ENCODE peak calls at places on chromosome 5, in four cellular contexts. I is MM.1S, E is fibroblast of lung, N is IMR-90. C is an unnamed sample.
A peak's percentile ranks its signal among the peaks of the same experiment; 100 is the strongest.

GRCh38 chr5:97094579-97095317 is 47.7 kb downstream of the LIX1 start:
- DNase-seq in I (peak; percentile 69), E (no peak), N (no peak), C (no peak)

GRCh38 chr5:96876292-96876850 is at the start of gene ERAP2:
- DNase-seq in I (peak; percentile 90), E (peak; percentile 74), N (peak; percentile 52), C (peak; percentile 59)

GRCh38 chr5:124655943-124656459 is 90.4 kb downstream of the ZNF608 start:
- DNase-seq in I (no peak), E (peak; percentile 90), N (peak; percentile 94), C (peak; percentile 87)

GRCh38 chr5:18652404-18653215 is 1018.4 kb downstream of the TAF11L14 start:
- DNase-seq in I (no peak), E (no peak), N (no peak), C (no peak)

GRCh38 chr5:7763621-7764072 is 87.3 kb downstream of the CFAP90 start:
- DNase-seq in I (no peak), E (no peak), N (no peak), C (no peak)

GRCh38 chr5:81773574-81773973 is 22.7 kb upstream of the SSBP2 start:
- DNase-seq in I (peak; percentile 38), E (no peak), N (no peak), C (no peak)

GRCh38 chr5:113204525-113205161 is 228.0 kb downstream of the DCP2 start:
- DNase-seq in I (no peak), E (peak; percentile 71), N (peak; percentile 64), C (peak; percentile 46)

GRCh38 chr5:21739096-21739495 is 1114.0 kb downstream of the CDH12 start:
- DNase-seq in I (no peak), E (no peak), N (no peak), C (no peak)

GRCh38 chr5:147576646-147577535 is 67.0 kb upstream of the DPYSL3 start:
- DNase-seq in I (peak; percentile 66), E (peak; percentile 42), N (peak; percentile 29), C (peak; percentile 77)

GRCh38 chr5:79901631-79902030 is 89.4 kb downstream of the MTX3 start:
- DNase-seq in I (no peak), E (no peak), N (no peak), C (no peak)

GRCh38 chr5:175746851-175747250 is 89.0 kb downstream of the HRH2 start:
- DNase-seq in I (no peak), E (peak; percentile 3), N (peak; percentile 15), C (peak; percentile 25)

GRCh38 chr5:177495243-177496060 is 2.0 kb downstream of the PDLIM7 start:
- DNase-seq in I (no peak), E (peak; percentile 96), N (peak; percentile 88), C (peak; percentile 31)

GRCh38 chr5:127492854-127493738 is 24.3 kb upstream of the PRRC1 start:
- DNase-seq in I (peak; percentile 57), E (peak; percentile 72), N (peak; percentile 36), C (peak; percentile 48)

GRCh38 chr5:1855075-1855474 is 27.6 kb downstream of the IRX4 start:
- DNase-seq in I (no peak), E (no peak), N (no peak), C (no peak)

DNA sequence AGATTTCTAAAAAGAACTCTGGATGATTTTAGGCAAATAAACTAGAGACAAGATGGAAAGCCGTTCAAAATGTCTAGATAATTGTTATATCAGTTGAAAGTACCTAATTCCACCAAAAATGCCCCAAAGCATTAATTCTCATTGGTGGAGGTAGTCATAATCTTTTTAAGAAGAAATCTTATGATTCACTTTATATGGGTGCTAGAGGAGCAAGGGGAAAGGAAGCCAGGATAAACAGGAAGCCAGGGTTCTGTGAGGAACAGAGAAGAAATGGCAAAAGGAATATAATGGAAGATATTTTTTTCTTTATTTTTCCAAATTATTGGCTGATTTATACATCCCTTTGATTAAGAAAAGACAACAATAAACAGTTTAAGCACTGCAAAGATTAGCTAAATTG is 7.8 kb downstream of the YIPF5 start:
- DNase-seq in I (no peak), E (no peak), N (peak; percentile 41), C (no peak)
- H3K4me2 ChIP-seq in I (no peak overlapping the region), E (no peak overlapping the region), N (no peak overlapping the region), C (no peak overlapping the region)

GRCh38 chr5:15538516-15538915 is 38.5 kb downstream of the FBXL7 start:
- DNase-seq in I (no peak), E (no peak), N (no peak), C (no peak)

GRCh38 chr5:15533124-15533893 is 33.3 kb downstream of the FBXL7 start:
- DNase-seq in I (no peak), E (peak; percentile 39), N (peak; percentile 55), C (no peak)

GRCh38 chr5:15539951-15540350 is 40.0 kb downstream of the FBXL7 start:
- DNase-seq in I (no peak), E (no peak), N (peak; percentile 16), C (no peak)

DNA sequence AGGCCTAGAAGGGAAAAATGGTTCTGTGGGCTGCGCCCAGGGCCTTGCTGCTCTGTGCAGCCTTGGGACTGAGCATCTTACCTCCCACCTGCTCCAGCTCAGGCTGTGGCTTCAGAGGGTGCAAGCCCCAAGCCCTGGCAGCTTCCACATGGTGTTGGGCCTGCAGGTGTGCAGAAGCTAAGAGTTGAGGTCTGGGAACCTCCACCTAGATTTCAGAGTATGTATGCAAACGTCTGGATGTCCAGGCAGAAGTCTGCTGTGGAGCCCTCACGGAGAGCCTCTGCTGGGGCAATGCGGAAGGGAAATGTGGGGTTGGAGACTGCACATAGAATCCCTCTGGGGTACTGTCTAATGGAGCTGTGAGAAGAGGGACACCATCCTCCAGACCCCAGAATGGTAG is 36.0 kb downstream of the FBXL7 start:
- DNase-seq in I (no peak), E (no peak), N (no peak), C (no peak)
- H3K4me1 ChIP-seq in I (no peaks in the 10 kb centered on the region), E (peaks cover 6% of the 10 kb centered on the region), N (peaks cover 8% of the 10 kb centered on the region), C (no peaks in the 10 kb centered on the region)

GRCh38 chr5:138582959-138583358 is 7.8 kb upstream of the HSPA9 start:
- DNase-seq in I (no peak), E (no peak), N (no peak), C (no peak)

GRCh38 chr5:138588013-138588788 is 13.0 kb upstream of the HSPA9 start:
- DNase-seq in I (no peak), E (no peak), N (no peak), C (no peak)

GRCh38 chr5:138580777-138581176 is 5.6 kb upstream of the HSPA9 start:
- DNase-seq in I (no peak), E (no peak), N (no peak), C (no peak)

GRCh38 chr5:138583984-138584637 is 8.9 kb upstream of the HSPA9 start:
- DNase-seq in I (no peak), E (no peak), N (no peak), C (no peak)

DNA sequence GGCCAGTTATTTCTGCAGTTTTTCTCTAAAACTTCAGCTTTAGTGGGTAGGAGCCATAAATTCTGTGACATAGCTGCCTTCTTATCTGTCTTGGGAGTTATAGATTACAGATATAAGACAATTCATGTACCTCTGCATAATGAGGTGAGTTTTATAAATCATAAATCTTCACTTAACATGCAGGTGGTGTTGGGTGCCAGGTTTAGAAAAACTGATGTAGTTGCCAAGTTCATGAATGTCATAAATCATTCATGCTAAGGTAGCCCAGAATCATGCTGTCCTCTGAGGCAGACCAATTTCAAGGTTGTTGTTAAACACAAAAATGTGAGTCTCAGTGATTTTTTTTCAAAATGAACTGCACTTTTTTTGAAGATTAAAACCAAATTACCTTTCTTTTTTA is 10.0 kb upstream of the HSPA9 start:
- DNase-seq in I (no peak), E (no peak), N (no peak), C (no peak)
- H3K4me2 ChIP-seq in I (no peak overlapping the region), E (no peak overlapping the region), N (no peak overlapping the region), C (no peak overlapping the region)

DNA sequence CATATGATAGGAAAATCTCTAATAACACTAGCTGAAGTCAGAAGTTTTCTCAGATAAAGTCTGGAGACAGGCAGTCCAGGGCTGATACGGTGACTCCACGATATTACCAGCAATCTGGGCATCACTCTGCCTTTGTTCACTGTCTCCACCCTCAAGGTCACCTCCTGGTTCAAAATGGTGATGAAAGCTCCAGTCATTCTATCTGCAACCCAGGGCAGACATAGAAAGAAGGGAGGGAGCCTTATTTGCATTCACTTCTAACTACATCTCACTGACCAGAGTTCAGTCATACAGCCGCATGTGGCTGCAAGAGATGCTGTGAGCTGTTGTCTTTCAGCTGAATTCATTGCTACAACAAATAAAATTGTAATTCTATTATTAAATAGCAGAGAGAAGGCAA is 22.5 kb upstream of the GPR151 start:
- DNase-seq in I (no peak), E (no peak), N (no peak), C (no peak)
- H3K4me1 ChIP-seq in I (no peaks in the 10 kb centered on the region), E (no peaks in the 10 kb centered on the region), N (no peaks in the 10 kb centered on the region), C (peaks cover 8% of the 10 kb centered on the region)

GRCh38 chr5:140181525-140181924 is 6.5 kb downstream of the CYSTM1 start:
- DNase-seq in I (no peak), E (no peak), N (no peak), C (no peak)
- H3K4me2 ChIP-seq in I (peak overlapping the region; percentile 86), E (no peak overlapping the region), N (no peak overlapping the region), C (no peak overlapping the region)

GRCh38 chr5:136055612-136056302 is 27.0 kb downstream of the TGFBI start:
- DNase-seq in I (no peak), E (no peak), N (no peak), C (no peak)
- H3K4me1 ChIP-seq in I (no peaks in the 10 kb centered on the region), E (peaks cover 47% of the 10 kb centered on the region), N (peaks cover 60% of the 10 kb centered on the region), C (peaks cover 45% of the 10 kb centered on the region)

DNA sequence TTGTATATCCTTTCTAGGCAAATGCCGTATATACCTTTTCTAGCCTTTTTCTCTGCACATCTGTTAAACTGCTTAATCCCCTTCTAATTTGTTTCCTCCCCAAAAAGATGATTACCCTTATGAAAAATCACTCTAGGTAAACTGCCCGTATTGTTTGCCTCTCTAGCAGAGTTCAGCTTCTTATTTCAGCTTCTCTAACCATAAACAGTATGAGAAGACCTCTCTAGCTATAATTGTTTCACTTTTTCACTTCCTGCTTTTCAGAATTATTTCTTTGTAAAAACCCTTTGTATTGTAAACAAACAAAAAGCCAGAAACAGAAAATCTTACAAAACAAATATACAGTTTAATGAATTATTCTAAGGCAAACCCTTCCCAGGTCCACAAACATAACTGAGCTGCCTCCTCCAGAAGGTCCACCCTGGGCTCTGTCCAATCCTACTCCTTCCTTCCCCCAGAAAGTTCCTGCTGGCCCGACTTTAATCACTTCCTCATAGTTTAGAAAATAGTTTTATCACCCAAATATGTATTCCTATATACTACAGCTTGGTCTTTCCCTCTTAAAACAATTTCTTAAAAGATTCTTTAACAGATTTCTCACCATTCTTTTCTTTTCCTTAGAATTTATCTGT is 158.1 kb downstream of the FGF1 start:
- DNase-seq in I (no peak), E (no peak), N (no peak), C (no peak)
- H3K4me2 ChIP-seq in I (no peak overlapping the region), E (peak overlapping the region; percentile 19), N (peak overlapping the region; percentile 44), C (no peak overlapping the region)

GRCh38 chr5:135393229-135393628 is 5.8 kb downstream of the MACROH2A1 start:
- DNase-seq in I (no peak), E (peak; percentile 41), N (no peak), C (no peak)
- H3K4me1 ChIP-seq in I (peaks cover 59% of the 10 kb centered on the region), E (peaks cover 37% of the 10 kb centered on the region), N (peaks cover 45% of the 10 kb centered on the region), C (peaks cover 19% of the 10 kb centered on the region)

DNA sequence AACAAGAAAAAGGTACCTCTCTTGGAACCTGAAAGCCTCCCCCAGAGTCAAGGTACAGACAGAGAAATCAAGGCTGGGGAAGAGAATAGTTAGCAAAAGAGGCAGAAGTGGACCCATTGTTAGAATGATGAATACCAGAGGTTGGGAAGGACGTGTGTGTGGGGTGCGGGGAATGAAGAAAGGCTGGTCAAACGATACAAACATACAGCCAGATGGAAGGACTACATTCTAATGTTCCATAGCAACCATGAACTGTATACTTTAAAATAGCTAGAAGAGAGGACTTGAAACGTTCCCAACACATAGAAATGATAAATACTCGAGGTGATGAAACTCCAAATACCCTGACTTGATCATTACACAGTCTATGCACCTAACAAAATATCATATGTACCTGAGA is 7.1 kb downstream of the CCDC69 start:
- DNase-seq in I (no peak), E (no peak), N (no peak), C (no peak)
- H3K4me2 ChIP-seq in I (no peak overlapping the region), E (no peak overlapping the region), N (no peak overlapping the region), C (no peak overlapping the region)

GRCh38 chr5:179142434-179143198 is 82.4 kb downstream of the ZNF354C start:
- DNase-seq in I (peak; percentile 78), E (peak; percentile 58), N (peak; percentile 87), C (peak; percentile 27)
- H3K4me1 ChIP-seq in I (peaks cover 14% of the 10 kb centered on the region), E (peaks cover 2% of the 10 kb centered on the region), N (peaks cover 5% of the 10 kb centered on the region), C (no peaks in the 10 kb centered on the region)

C was measured in PC-3.